ENCODE peak calls at places on chromosome 5, in seven cellular contexts. One of them, this sample, is unnamed.
A peak's percentile ranks its signal among the peaks of the same experiment; 100 is the strongest.

GRCh38 chr5:28766565-28767158 is 1728.3 kb upstream of the CDH9 start:
- DNase-seq in ovary: no peak
- DNase-seq in heart left ventricle: no peak
- DNase-seq in HCT116: peak; percentile 16
- DNase-seq in heart right ventricle: no peak
- DNase-seq in kidney: no peak
- DNase-seq in pancreas: no peak
- DNase-seq in this sample: no peak

GRCh38 chr5:100900142-100900795 is 2.8 kb downstream of the ST8SIA4 start:
- DNase-seq in HCT116: no peak
- DNase-seq in heart right ventricle: peak; percentile 22
- DNase-seq in heart left ventricle: peak; percentile 38
- DNase-seq in kidney: peak; percentile 75
- DNase-seq in ovary: no peak
- DNase-seq in pancreas: no peak
- DNase-seq in this sample: no peak

GRCh38 chr5:1515921-1516571 is 7.7 kb downstream of the LPCAT1 start:
- DNase-seq in heart left ventricle: peak; percentile 11
- DNase-seq in ovary: peak; percentile 10
- DNase-seq in kidney: peak; percentile 64
- DNase-seq in pancreas: no peak
- DNase-seq in heart right ventricle: peak; percentile 4
- DNase-seq in HCT116: peak; percentile 92
- DNase-seq in this sample: no peak

GRCh38 chr5:30100148-30100547 is 1093.3 kb upstream of the CDH6 start:
- DNase-seq in pancreas: no peak
- DNase-seq in HCT116: no peak
- DNase-seq in heart right ventricle: no peak
- DNase-seq in kidney: no peak
- DNase-seq in heart left ventricle: no peak
- DNase-seq in ovary: no peak
- DNase-seq in this sample: no peak

GRCh38 chr5:79736528-79737514 is 47.2 kb downstream of the CMYA5 start:
- DNase-seq in pancreas: no peak
- DNase-seq in HCT116: no peak
- DNase-seq in ovary: no peak
- DNase-seq in heart left ventricle: no peak
- DNase-seq in kidney: no peak
- DNase-seq in heart right ventricle: no peak
- DNase-seq in this sample: no peak

GRCh38 chr5:90477073-90477472 is 2.4 kb downstream of the POLR3G start:
- DNase-seq in pancreas: no peak
- DNase-seq in ovary: no peak
- DNase-seq in heart left ventricle: no peak
- DNase-seq in heart right ventricle: no peak
- DNase-seq in HCT116: no peak
- DNase-seq in kidney: no peak
- DNase-seq in this sample: no peak

GRCh38 chr5:6822556-6823343 is 109.5 kb downstream of the TENT4A start:
- DNase-seq in pancreas: no peak
- DNase-seq in heart right ventricle: no peak
- DNase-seq in kidney: no peak
- DNase-seq in HCT116: no peak
- DNase-seq in heart left ventricle: no peak
- DNase-seq in ovary: no peak
- DNase-seq in this sample: no peak

GRCh38 chr5:41482715-41483114 is 27.7 kb downstream of the PLCXD3 start:
- DNase-seq in heart right ventricle: no peak
- DNase-seq in ovary: no peak
- DNase-seq in pancreas: no peak
- DNase-seq in HCT116: no peak
- DNase-seq in kidney: no peak
- DNase-seq in heart left ventricle: no peak
- DNase-seq in this sample: no peak

GRCh38 chr5:66518753-66519152 is 77.4 kb upstream of the MAST4 start:
- DNase-seq in kidney: no peak
- DNase-seq in heart left ventricle: no peak
- DNase-seq in pancreas: no peak
- DNase-seq in heart right ventricle: no peak
- DNase-seq in ovary: no peak
- DNase-seq in HCT116: no peak
- DNase-seq in this sample: no peak

GRCh38 chr5:103345461-103345860 is 86.9 kb downstream of the MACIR start:
- DNase-seq in heart right ventricle: no peak
- DNase-seq in pancreas: no peak
- DNase-seq in heart left ventricle: no peak
- DNase-seq in kidney: no peak
- DNase-seq in HCT116: no peak
- DNase-seq in ovary: no peak
- DNase-seq in this sample: no peak

GRCh38 chr5:38718874-38719391 is 126.9 kb upstream of the OSMR start:
- DNase-seq in heart right ventricle: no peak
- DNase-seq in HCT116: no peak
- DNase-seq in ovary: peak; percentile 29
- DNase-seq in heart left ventricle: no peak
- DNase-seq in pancreas: no peak
- DNase-seq in kidney: no peak
- DNase-seq in this sample: no peak

GRCh38 chr5:76025069-76025468 is 58.1 kb upstream of the SV2C start:
- DNase-seq in kidney: no peak
- DNase-seq in ovary: no peak
- DNase-seq in HCT116: no peak
- DNase-seq in heart left ventricle: no peak
- DNase-seq in pancreas: no peak
- DNase-seq in heart right ventricle: no peak
- DNase-seq in this sample: no peak

GRCh38 chr5:127935398-127935797 is 148.2 kb upstream of the SLC12A2 start:
- DNase-seq in heart left ventricle: no peak
- DNase-seq in HCT116: no peak
- DNase-seq in ovary: no peak
- DNase-seq in heart right ventricle: no peak
- DNase-seq in kidney: no peak
- DNase-seq in pancreas: no peak
- DNase-seq in this sample: no peak
- H3K27ac ChIP-seq in heart left ventricle: no peak overlapping the region
- H3K27ac ChIP-seq in HCT116: no peak overlapping the region
- H3K27ac ChIP-seq in ovary: no peak overlapping the region
- H3K27ac ChIP-seq in heart right ventricle: no peak overlapping the region
- H3K27ac ChIP-seq in kidney: no peak overlapping the region
- H3K27ac ChIP-seq in pancreas: no peak overlapping the region
- H3K27ac ChIP-seq in this sample: no peak overlapping the region

DNA sequence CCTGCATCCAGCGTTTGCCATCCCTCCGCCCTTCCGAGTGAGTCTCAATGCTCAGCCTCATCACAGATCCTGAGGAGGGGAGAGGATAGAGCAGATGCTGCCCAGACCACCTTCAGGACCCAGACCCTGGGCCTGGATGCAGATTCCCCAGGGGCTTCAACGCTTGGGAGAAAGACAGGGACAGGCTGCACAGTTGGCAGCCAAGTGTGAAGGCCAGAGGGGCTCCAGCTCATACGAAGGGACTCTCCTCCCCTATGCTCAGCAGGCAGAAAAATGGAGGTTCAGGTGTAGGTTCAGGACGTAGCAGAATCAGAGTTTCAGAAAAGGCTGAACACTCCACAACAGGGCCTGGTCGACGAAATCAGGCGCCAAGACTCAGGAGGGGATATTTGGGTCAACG is 378.5 kb upstream of the IRX1 start:
- DNase-seq in pancreas: no peak
- DNase-seq in heart right ventricle: no peak
- DNase-seq in ovary: no peak
- DNase-seq in HCT116: no peak
- DNase-seq in kidney: peak; percentile 45
- DNase-seq in heart left ventricle: no peak
- DNase-seq in this sample: no peak
- H3K4me3 ChIP-seq in pancreas: no peak overlapping the region
- H3K4me3 ChIP-seq in heart right ventricle: no peak overlapping the region
- H3K4me3 ChIP-seq in ovary: no peak overlapping the region
- H3K4me3 ChIP-seq in HCT116: no peak overlapping the region
- H3K4me3 ChIP-seq in kidney: no peak overlapping the region
- H3K4me3 ChIP-seq in heart left ventricle: no peak overlapping the region
- H3K4me3 ChIP-seq in this sample: no peak overlapping the region

GRCh38 chr5:84213212-84213611 is 171.5 kb downstream of the EDIL3 start:
- DNase-seq in heart right ventricle: no peak
- DNase-seq in kidney: no peak
- DNase-seq in HCT116: no peak
- DNase-seq in heart left ventricle: no peak
- DNase-seq in ovary: no peak
- DNase-seq in pancreas: no peak
- DNase-seq in this sample: no peak

GRCh38 chr5:84218546-84218945 is 166.1 kb downstream of the EDIL3 start:
- DNase-seq in ovary: no peak
- DNase-seq in HCT116: no peak
- DNase-seq in heart right ventricle: peak; percentile 13
- DNase-seq in heart left ventricle: no peak
- DNase-seq in pancreas: no peak
- DNase-seq in kidney: no peak
- DNase-seq in this sample: no peak

GRCh38 chr5:84213861-84214260 is 170.8 kb downstream of the EDIL3 start:
- DNase-seq in heart left ventricle: no peak
- DNase-seq in heart right ventricle: no peak
- DNase-seq in ovary: no peak
- DNase-seq in kidney: no peak
- DNase-seq in pancreas: no peak
- DNase-seq in HCT116: no peak
- DNase-seq in this sample: no peak

GRCh38 chr5:84215521-84215920 is 169.2 kb downstream of the EDIL3 start:
- DNase-seq in ovary: no peak
- DNase-seq in pancreas: no peak
- DNase-seq in kidney: no peak
- DNase-seq in heart left ventricle: no peak
- DNase-seq in HCT116: no peak
- DNase-seq in heart right ventricle: no peak
- DNase-seq in this sample: no peak
- H3K27ac ChIP-seq in ovary: no peak overlapping the region
- H3K27ac ChIP-seq in pancreas: no peak overlapping the region
- H3K27ac ChIP-seq in kidney: no peak overlapping the region
- H3K27ac ChIP-seq in heart left ventricle: no peak overlapping the region
- H3K27ac ChIP-seq in HCT116: no peak overlapping the region
- H3K27ac ChIP-seq in heart right ventricle: no peak overlapping the region
- H3K27ac ChIP-seq in this sample: no peak overlapping the region

GRCh38 chr5:72850113-72850512 is 33.7 kb downstream of the TNPO1 start:
- DNase-seq in pancreas: no peak
- DNase-seq in heart left ventricle: no peak
- DNase-seq in HCT116: no peak
- DNase-seq in heart right ventricle: no peak
- DNase-seq in ovary: no peak
- DNase-seq in kidney: no peak
- DNase-seq in this sample: no peak

GRCh38 chr5:72847439-72847838 is 31.0 kb downstream of the TNPO1 start:
- DNase-seq in kidney: no peak
- DNase-seq in ovary: no peak
- DNase-seq in HCT116: no peak
- DNase-seq in pancreas: no peak
- DNase-seq in heart left ventricle: no peak
- DNase-seq in heart right ventricle: no peak
- DNase-seq in this sample: no peak

GRCh38 chr5:72847989-72848473 is 31.6 kb downstream of the TNPO1 start:
- DNase-seq in heart right ventricle: peak; percentile 86
- DNase-seq in heart left ventricle: peak; percentile 91
- DNase-seq in pancreas: peak; percentile 82
- DNase-seq in ovary: peak; percentile 86
- DNase-seq in HCT116: peak; percentile 81
- DNase-seq in kidney: peak; percentile 96
- DNase-seq in this sample: peak; percentile 92

GRCh38 chr5:72848474-72849428 is 32.3 kb downstream of the TNPO1 start:
- DNase-seq in pancreas: peak; percentile 45
- DNase-seq in heart right ventricle: peak; percentile 68
- DNase-seq in ovary: peak; percentile 45
- DNase-seq in HCT116: no peak
- DNase-seq in kidney: peak; percentile 85
- DNase-seq in heart left ventricle: peak; percentile 73
- DNase-seq in this sample: peak; percentile 23

DNA sequence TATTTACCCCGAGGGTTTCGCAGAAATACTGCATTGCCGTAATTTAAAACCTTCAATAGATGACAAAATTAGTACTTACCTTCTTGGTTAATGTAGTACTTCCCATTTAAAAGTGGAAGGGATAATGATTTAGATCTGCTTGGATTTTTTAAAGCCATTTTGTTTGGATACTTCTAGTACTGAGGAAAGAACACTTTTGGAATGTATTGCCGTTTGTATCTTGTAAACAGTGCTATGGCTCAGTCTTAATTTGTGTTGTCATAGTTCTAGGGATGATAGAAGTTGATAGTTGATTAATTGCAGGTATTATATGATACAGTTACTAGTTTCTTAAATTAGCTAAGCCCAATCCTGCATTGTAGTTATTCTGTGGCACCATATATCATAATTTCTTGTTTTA is 33.1 kb downstream of the TNPO1 start:
- DNase-seq in ovary: no peak
- DNase-seq in kidney: no peak
- DNase-seq in heart left ventricle: no peak
- DNase-seq in heart right ventricle: no peak
- DNase-seq in pancreas: no peak
- DNase-seq in HCT116: no peak
- DNase-seq in this sample: no peak
- H3K4me3 ChIP-seq in ovary: peak overlapping the region; percentile 80
- H3K4me3 ChIP-seq in kidney: peak overlapping the region; percentile 77
- H3K4me3 ChIP-seq in heart left ventricle: peak overlapping the region; percentile 70
- H3K4me3 ChIP-seq in heart right ventricle: peak overlapping the region; percentile 76
- H3K4me3 ChIP-seq in pancreas: no peak overlapping the region
- H3K4me3 ChIP-seq in HCT116: peak overlapping the region; percentile 74
- H3K4me3 ChIP-seq in this sample: peak overlapping the region; percentile 67

This sample was measured in dorsolateral prefrontal cortex.